ENCODE peak calls at places on chromosomes 12 and 14, in four cellular contexts. J, V, G and S are unnamed samples.

GRCh38 chr14:102462391-102462790 is 47.2 kb downstream of the ANKRD9 start:
- DNase-seq in G (no peak), V (peak; percentile 13), J (no peak), S (no peak)

GRCh38 chr12:76747245-76747644 is 16.7 kb upstream of the ZDHHC17 start:
- DNase-seq in J (no peak), G (no peak), V (no peak), S (no peak)

GRCh38 chr12:52768479-52769200 is 8.5 kb downstream of the KRT76 start:
- DNase-seq in J (no peak), G (no peak), V (no peak), S (no peak)

GRCh38 chr12:76764856-76765255 is 941 bp downstream of the ZDHHC17 start:
- DNase-seq in V (peak; percentile 28), J (no peak), G (peak; percentile 37), S (no peak)

GRCh38 chr14:60724080-60724618 is at the start of gene SIX4:
- DNase-seq in J (no peak), G (peak; percentile 87), V (peak; percentile 92), S (peak; percentile 78)

GRCh38 chr12:123242083-123242904 is 9.1 kb downstream of the MTRFR start:
- DNase-seq in V (peak; percentile 10), J (no peak), G (no peak), S (no peak)

GRCh38 chr12:28096649-28097048 is 93.6 kb upstream of the CCDC91 start:
- DNase-seq in J (no peak), V (no peak), G (no peak), S (no peak)

GRCh38 chr14:26323781-26324363 is 274.0 kb downstream of the NOVA1 start:
- DNase-seq in J (no peak), G (no peak), V (no peak), S (no peak)

GRCh38 chr12:130971871-130972588 is 18.3 kb downstream of the ADGRD1 start:
- DNase-seq in G (no peak), V (no peak), J (no peak), S (no peak)

GRCh38 chr12:26701604-26702215 is 131.3 kb downstream of the ITPR2 start:
- DNase-seq in J (no peak), V (peak; percentile 70), G (peak; percentile 52), S (peak; percentile 58)

GRCh38 chr12:52720487-52720886 is 17.2 kb upstream of the KRT77 start:
- DNase-seq in V (peak; percentile 38), G (no peak), J (no peak), S (peak; percentile 75)

GRCh38 chr14:59274991-59275391 is 86.5 kb downstream of the DAAM1 start:
- DNase-seq in G (no peak), V (no peak), J (peak; percentile 67), S (no peak)

DNA sequence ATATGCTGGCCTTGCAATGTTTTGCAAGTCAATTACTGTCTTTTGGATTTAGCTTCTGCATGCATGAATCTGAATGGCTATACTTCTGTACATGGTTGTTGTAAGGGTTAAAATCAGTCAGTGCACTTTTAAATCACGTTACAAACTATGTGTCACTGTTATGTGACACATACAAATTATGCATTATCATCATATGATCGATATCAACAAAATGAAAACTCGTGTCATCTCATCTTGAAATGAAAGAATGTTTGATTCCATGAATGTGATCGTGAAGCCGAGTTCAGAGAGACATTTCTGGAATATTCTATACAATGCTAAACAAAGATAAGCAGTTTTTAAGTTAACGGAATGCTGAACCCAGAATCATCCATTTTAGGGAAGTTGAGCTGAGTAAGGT is 116.5 kb downstream of the HMGA2 start:
- DNase-seq in V (no peak), G (no peak), J (no peak), S (no peak)
- TF ChIP-seq ELK1 in V (no peak), G (no peak), J (no peak), S (no peak)

DNA sequence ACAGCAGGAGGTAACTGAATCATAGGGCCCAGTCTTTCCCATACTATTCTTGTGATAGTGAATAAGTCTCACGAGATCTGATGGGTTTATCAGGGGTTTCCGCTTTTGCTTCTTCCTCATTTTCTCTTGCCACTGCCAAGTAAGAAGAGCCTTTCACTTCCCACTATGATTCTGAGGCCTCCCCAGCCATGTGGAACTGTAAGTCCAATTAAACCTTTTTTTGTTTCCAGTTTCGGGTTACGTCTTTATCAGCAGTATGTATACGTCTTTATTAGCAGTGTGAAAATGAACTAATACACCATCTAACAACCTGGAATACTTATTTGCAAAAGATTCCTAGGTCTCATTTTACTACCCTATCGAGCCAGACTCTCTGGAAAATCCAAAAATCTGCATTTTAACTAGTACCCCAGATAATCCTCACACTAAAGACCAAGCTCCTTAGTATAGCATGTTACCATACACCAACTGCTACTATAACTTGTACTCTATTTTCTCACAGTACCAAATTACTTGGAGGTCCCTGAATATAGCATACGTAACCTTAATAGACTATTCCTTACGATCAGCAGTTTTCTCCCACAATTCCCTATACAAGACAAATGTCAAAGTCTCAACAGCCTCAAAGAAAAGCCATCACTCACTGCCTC is 11.4 kb downstream of the GTF2A1 start:
- DNase-seq in J (peak; percentile 37), G (no peak), V (no peak), S (no peak)
- TF ChIP-seq ELK1 in J (no peak), G (no peak), V (no peak), S (no peak)

GRCh38 chr12:124500232-124501079 is 67.0 kb downstream of the NCOR2 start:
- DNase-seq in V (peak; percentile 57), G (no peak), J (no peak), S (no peak)
- TF ChIP-seq ELK1 in V (no peak), G (no peak), J (no peak), S (no peak)

GRCh38 chr14:91575469-91576208 is 65.5 kb upstream of the PPP4R3A start:
- DNase-seq in G (no peak), J (no peak), V (no peak), S (no peak)
- TF ChIP-seq ELK1 in G (no peak), J (no peak), V (no peak), S (no peak)

GRCh38 chr14:68146812-68147211 is 327.2 kb downstream of the RAD51B start:
- DNase-seq in J (no peak), V (peak; percentile 96), G (no peak), S (peak; percentile 25)

GRCh38 chr14:68148763-68149162 is 329.2 kb downstream of the RAD51B start:
- DNase-seq in V (no peak), G (no peak), J (no peak), S (no peak)

GRCh38 chr14:68145539-68145938 is 326.0 kb downstream of the RAD51B start:
- DNase-seq in J (no peak), G (no peak), V (peak; percentile 55), S (no peak)

GRCh38 chr14:68148276-68148675 is 328.7 kb downstream of the RAD51B start:
- DNase-seq in J (no peak), G (no peak), V (peak; percentile 55), S (no peak)

DNA sequence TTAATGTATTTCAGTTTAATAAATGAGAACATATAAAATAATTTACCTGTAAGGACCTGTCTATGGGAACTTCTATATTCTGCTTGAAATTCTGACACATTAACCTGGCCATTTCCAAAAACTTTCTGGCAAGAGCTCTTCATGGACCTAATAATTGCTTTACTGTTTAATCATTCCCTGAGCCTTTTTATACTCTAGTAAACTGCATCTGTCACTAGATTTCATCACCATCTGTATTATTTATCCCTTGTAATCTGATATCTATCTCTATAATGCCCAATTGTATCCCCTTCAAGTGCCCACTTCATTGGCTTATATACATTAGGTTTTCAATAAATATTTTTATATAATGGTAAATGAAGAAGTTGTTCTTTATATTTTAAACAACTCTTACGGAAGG is 327.8 kb downstream of the RAD51B start:
- DNase-seq in V (no peak), J (no peak), G (no peak), S (no peak)
- TF ChIP-seq ELK1 in V (no peak), J (no peak), G (no peak), S (no peak)

GRCh38 chr14:78508023-78508422 is 337.9 kb downstream of the NRXN3 start:
- DNase-seq in J (no peak), G (no peak), V (no peak), S (no peak)
- TF ChIP-seq ELK1 in J (no peak), G (no peak), V (no peak), S (no peak)

DNA sequence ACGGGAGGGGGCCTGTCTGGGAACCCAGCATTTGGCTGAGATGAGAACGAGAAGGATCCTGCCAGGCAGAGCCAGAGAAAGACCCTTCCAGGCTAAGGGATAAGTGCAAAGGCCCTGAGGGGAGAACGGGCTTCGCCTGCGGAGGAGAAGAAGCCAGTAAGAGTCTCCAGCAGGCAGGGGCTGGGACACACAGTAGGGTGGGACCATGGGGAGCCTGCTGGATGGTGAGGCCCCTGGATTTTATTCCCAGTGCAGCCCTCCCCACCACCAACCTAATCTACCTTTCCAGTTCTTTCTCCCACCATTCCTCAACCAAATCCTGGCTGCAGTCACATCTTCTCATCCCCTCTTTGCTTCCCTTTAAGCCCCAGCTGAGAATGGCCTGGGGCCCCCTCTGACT is 12.6 kb downstream of the RAPGEF3 start:
- DNase-seq in G (no peak), J (no peak), V (no peak), S (no peak)
- TF ChIP-seq ELK1 in G (no peak), J (no peak), V (no peak), S (no peak)

GRCh38 chr12:9365296-9365695 is 157.1 kb upstream of the PZP start:
- DNase-seq in G (no peak), V (peak; percentile 19), J (no peak), S (no peak)
- TF ChIP-seq ELK1 in G (no peak), V (no peak), J (no peak), S (no peak)

GRCh38 chr14:96670391-96670790 is 126.8 kb upstream of the VRK1 start:
- DNase-seq in V (no peak), J (no peak), G (no peak), S (no peak)
- TF ChIP-seq ELK1 in V (no peak), J (no peak), G (no peak), S (no peak)

GRCh38 chr12:46874642-46875041 is 48.8 kb upstream of the SLC38A4 start:
- DNase-seq in V (peak; percentile 17), G (no peak), J (no peak), S (no peak)
- TF ChIP-seq ELK1 in V (no peak), G (no peak), J (no peak), S (no peak)